ENCODE peak calls at places on chromosomes 7 and 10, in nine cellular contexts. Z, V, Y, M, D, B, H, N and P are unnamed samples.

GRCh38 chr7:7573701-7574100 is 7.0 kb downstream of the MIOS start:
- DNase-seq in H (no peak), Z (no peak), Y (no peak), D (no peak), N (no peak), B (no peak), V (no peak), M (no peak), P (no peak)

GRCh38 chr7:124799448-124799847 is 33.9 kb upstream of the GPR37 start:
- DNase-seq in B (no peak), M (no peak), H (no peak), Y (no peak), Z (no peak), D (no peak), N (no peak), V (no peak), P (no peak)

GRCh38 chr7:94509264-94509878 is at the start of gene CASD1:
- DNase-seq in Y (peak), H (peak), D (peak), B (peak), M (peak), Z (peak), N (peak), V (peak), P (no peak)

GRCh38 chr10:112585052-112585451 is 138.0 kb downstream of the VTI1A start:
- DNase-seq in H (peak), N (no peak), Y (peak), M (peak), Z (peak), B (no peak), D (no peak), V (no peak), P (no peak)

GRCh38 chr10:84340632-84341537 is 12.5 kb downstream of the CCSER2 start:
- DNase-seq in N (no peak), Y (no peak), Z (no peak), V (no peak), D (no peak), B (no peak), H (no peak), M (no peak), P (no peak)

GRCh38 chr7:151207315-151207714 is 3.0 kb downstream of the H2BK1 start:
- DNase-seq in V (no peak), Z (no peak), Y (no peak), H (no peak), B (no peak), N (no peak), M (no peak), D (no peak), P (no peak)

GRCh38 chr7:151168022-151168786 is 710 bp upstream of the GBX1 start:
- DNase-seq in D (peak), N (peak), H (no peak), Y (peak), M (no peak), V (peak), B (peak), Z (peak), P (no peak)

GRCh38 chr10:129881641-129882040 is 82.4 kb downstream of the EBF3 start:
- DNase-seq in D (no peak), N (no peak), M (no peak), H (no peak), Z (no peak), Y (no peak), B (no peak), V (no peak), P (no peak)

GRCh38 chr10:122308487-122309141 is 37.5 kb downstream of the BTBD16 start:
- DNase-seq in V (no peak), M (no peak), B (no peak), Y (no peak), Z (no peak), D (no peak), H (no peak), N (no peak), P (no peak)

GRCh38 chr10:104330168-104331117 is 7.8 kb downstream of the ITPRIP start:
- DNase-seq in N (no peak), D (peak), M (peak), V (no peak), Y (peak), H (peak), Z (no peak), B (no peak), P (peak)

GRCh38 chr10:30986027-30986672 is 45.5 kb downstream of the ZNF438 start:
- DNase-seq in Z (no peak), D (no peak), N (no peak), H (peak), B (no peak), Y (peak), V (no peak), M (peak), P (peak)

GRCh38 chr10:74589226-74589673 is 237.2 kb upstream of the KAT6B start:
- DNase-seq in M (peak), Y (peak), H (peak), N (peak), Z (peak), B (peak), D (peak), V (peak), P (peak)

GRCh38 chr10:97849101-97849490 is 547 bp upstream of the GOLGA7B start:
- DNase-seq in Z (no peak), M (no peak), H (no peak), B (peak), Y (no peak), V (no peak), N (no peak), D (peak), P (no peak)

GRCh38 chr10:68446179-68446578 is 25.6 kb downstream of the DNA2 start:
- DNase-seq in B (no peak), V (no peak), N (no peak), M (no peak), Y (no peak), Z (no peak), D (no peak), H (no peak), P (no peak)

GRCh38 chr10:94225589-94225988 is 137.2 kb downstream of the NOC3L start:
- DNase-seq in H (no peak), B (no peak), Z (peak), V (no peak), D (no peak), N (no peak), Y (peak), M (no peak), P (no peak)

GRCh38 chr7:118158766-118159165 is 25.2 kb upstream of the LSM8 start:
- DNase-seq in V (no peak), D (no peak), Y (peak), M (peak), Z (no peak), B (no peak), H (no peak), N (no peak), P (no peak)

GRCh38 chr7:147547252-147547897 is 1043.2 kb upstream of the C7orf33 start:
- DNase-seq in Y (peak), H (peak), N (peak), B (no peak), M (peak), V (no peak), Z (no peak), D (peak), P (no peak)

GRCh38 chr7:105246195-105247078 is 142.3 kb downstream of the SRPK2 start:
- DNase-seq in Y (no peak), D (no peak), B (no peak), V (no peak), N (no peak), M (no peak), Z (no peak), H (no peak), P (no peak)

GRCh38 chr10:13758302-13758701 is 171.5 kb downstream of the PRPF18 start:
- DNase-seq in Z (no peak), D (no peak), M (peak), V (peak), Y (peak), N (no peak), B (no peak), H (peak), P (no peak)

GRCh38 chr7:116632349-116632748 is 39.6 kb upstream of the MET start:
- DNase-seq in V (no peak), D (no peak), B (no peak), Y (no peak), M (no peak), N (no peak), H (peak), Z (no peak), P (peak)

GRCh38 chr10:112953760-112954159 is 3.7 kb downstream of the TCF7L2 start:
- DNase-seq in V (no peak), H (peak), N (no peak), M (peak), D (peak), B (no peak), Y (peak), Z (no peak), P (no peak)

GRCh38 chr10:77560471-77560870 is 77.1 kb downstream of the KCNMA1 start:
- DNase-seq in V (no peak), B (no peak), N (no peak), H (no peak), D (no peak), Z (no peak), Y (no peak), M (no peak), P (no peak)

GRCh38 chr7:51123322-51124021 is 193.1 kb downstream of the COBL start:
- DNase-seq in Z (peak), N (peak), V (no peak), M (peak), Y (peak), B (no peak), D (no peak), H (peak), P (peak)

GRCh38 chr10:101818119-101818957 is at the start of gene OGA:
- DNase-seq in B (peak), N (peak), H (peak), D (peak), V (peak), Y (peak), M (peak), Z (peak), P (peak)

GRCh38 chr7:28349637-28350036 is 62.7 kb upstream of the CREB5 start:
- DNase-seq in M (no peak), D (no peak), Z (peak), B (no peak), N (no peak), V (no peak), H (peak), Y (peak), P (no peak)

GRCh38 chr10:16491933-16492332 is 29.7 kb downstream of the C1QL3 start:
- DNase-seq in B (no peak), Z (no peak), V (no peak), Y (no peak), N (no peak), H (no peak), M (no peak), D (no peak), P (no peak)

GRCh38 chr7:33842141-33842540 is 63.2 kb upstream of the BMPER start:
- DNase-seq in Y (no peak), D (no peak), M (no peak), H (no peak), B (no peak), Z (no peak), N (no peak), V (no peak), P (no peak)

GRCh38 chr10:4181690-4182089 is 396.7 kb upstream of the KLF6 start:
- DNase-seq in V (no peak), Z (no peak), D (no peak), N (no peak), H (no peak), Y (no peak), B (no peak), M (no peak), P (no peak)

GRCh38 chr7:42671627-42672026 is 240.2 kb downstream of the C7orf25 start:
- DNase-seq in Y (peak), V (no peak), H (peak), D (no peak), N (no peak), M (peak), B (no peak), Z (no peak), P (peak)

GRCh38 chr10:67697646-67698245 is 1.8 kb upstream of the CTNNA3 start:
- DNase-seq in B (peak), N (peak), Y (peak), M (peak), Z (peak), D (peak), V (no peak), H (peak), P (peak)

GRCh38 chr7:41232086-41232485 is 470.8 kb downstream of the INHBA start:
- DNase-seq in Y (peak), D (no peak), N (no peak), H (peak), Z (no peak), M (no peak), B (no peak), V (no peak), P (no peak)

GRCh38 chr7:101860316-101861222 is 43.1 kb downstream of the CUX1 start:
- DNase-seq in Z (no peak), V (no peak), H (no peak), B (no peak), D (no peak), N (no peak), Y (no peak), M (no peak), P (no peak)

GRCh38 chr10:89357096-89357495 is 20.8 kb upstream of the IFIT1B start:
- DNase-seq in M (no peak), D (no peak), Z (no peak), V (no peak), Y (no peak), B (no peak), H (no peak), N (no peak), P (no peak)

GRCh38 chr7:105713488-105714465 is 132.5 kb upstream of the EFCAB10 start:
- DNase-seq in H (no peak), M (peak), D (no peak), Y (peak), Z (no peak), B (no peak), N (peak), V (no peak), P (no peak)

GRCh38 chr7:19772858-19773337 is 519 bp downstream of the TMEM196 start:
- DNase-seq in V (no peak), M (peak), N (peak), H (peak), B (no peak), Z (peak), D (no peak), Y (peak), P (no peak)

DNA sequence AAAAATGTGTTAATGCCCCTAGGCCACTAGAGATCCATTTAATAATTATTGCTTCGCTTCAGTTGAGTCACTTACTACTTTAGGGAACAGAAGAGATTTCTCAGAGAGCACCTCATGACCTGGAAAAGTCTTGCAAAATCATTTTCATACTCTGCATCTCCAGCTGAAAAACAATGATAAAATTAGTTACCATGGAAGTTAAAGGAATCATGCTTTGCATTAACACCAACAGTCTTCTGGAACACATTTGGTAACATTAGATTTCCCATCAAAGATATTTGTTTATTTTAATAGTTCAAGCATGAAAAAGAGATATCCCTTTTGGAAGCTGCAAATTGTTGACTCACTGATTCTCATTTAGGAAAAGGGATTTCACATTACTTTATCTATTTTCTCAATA is 1.8 kb upstream of the STEAP2 start:
- DNase-seq in Z (no peak), H (peak), V (no peak), N (no peak), B (no peak), M (peak), Y (no peak), D (no peak), P (no peak)
- H3K4me3 ChIP-seq in Z (no peak), H (no peak), V (no peak), N (no peak), B (no peak), M (no peak), Y (no peak), D (no peak), P (no peak)

GRCh38 chr10:119518176-119518575 is 24.3 kb downstream of the RGS10 start:
- DNase-seq in H (no peak), D (no peak), M (no peak), Y (no peak), B (no peak), Z (no peak), V (peak), N (no peak), P (no peak)
- H3K4me3 ChIP-seq in H (no peak), D (no peak), M (no peak), Y (no peak), B (peak), Z (no peak), V (no peak), N (no peak), P (no peak)

DNA sequence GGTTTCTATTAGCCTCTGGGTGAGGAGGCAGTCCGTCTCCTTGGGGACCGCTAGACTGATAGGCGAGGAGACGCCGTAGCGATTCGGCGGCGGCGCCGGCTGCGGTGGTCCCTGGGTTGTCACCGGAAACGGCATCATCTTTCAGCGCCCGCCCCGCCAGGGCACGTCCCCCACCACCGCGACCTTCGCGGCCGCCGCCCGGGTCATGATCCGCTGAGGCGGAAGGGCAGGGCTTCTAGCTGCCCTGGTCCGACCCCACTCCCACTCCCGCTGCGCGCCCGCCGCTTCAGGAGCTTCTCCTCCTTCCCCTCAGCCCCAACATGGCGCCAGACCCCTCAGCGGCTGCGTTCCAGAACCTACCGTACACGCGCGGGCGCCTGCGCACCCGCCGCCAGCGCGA is at the start of gene PAPOLB:
- DNase-seq in B (no peak), V (no peak), H (no peak), Z (no peak), N (no peak), D (no peak), Y (no peak), M (no peak), P (no peak)
- H3K4me3 ChIP-seq in B (no peak), V (no peak), H (peak), Z (no peak), N (no peak), D (no peak), Y (peak), M (peak), P (peak)

DNA sequence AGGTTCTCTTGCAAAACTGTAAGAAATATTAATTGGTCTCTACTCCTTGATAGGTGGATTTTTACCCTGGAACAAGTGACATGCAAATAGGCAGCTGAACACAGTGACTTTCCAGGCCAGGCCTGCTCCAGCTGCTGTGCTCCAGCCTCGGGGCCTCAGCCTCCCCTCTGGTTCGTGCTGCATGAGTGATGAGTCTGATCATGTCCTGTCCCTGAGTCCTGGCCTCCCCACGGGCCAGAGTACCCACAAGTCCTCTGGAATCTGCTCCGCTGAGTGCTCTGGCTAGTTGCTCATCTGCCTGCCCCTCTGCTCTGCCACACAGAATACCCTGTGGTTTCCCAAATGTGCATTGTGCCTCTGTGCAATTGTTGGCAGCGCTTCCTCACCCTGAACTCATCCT is 80.1 kb upstream of the PDZD8 start:
- DNase-seq in M (no peak), B (no peak), D (no peak), H (no peak), V (no peak), N (no peak), Y (no peak), Z (no peak), P (no peak)
- H3K4me3 ChIP-seq in M (no peak), B (no peak), D (no peak), H (no peak), V (no peak), N (no peak), Y (no peak), Z (no peak), P (no peak)

GRCh38 chr7:90458104-90458503 is 11.3 kb upstream of the PTTG1IP2 start:
- DNase-seq in D (no peak), M (no peak), V (no peak), Y (no peak), B (no peak), H (no peak), N (no peak), Z (no peak), P (no peak)

GRCh38 chr7:90459888-90460287 is 9.6 kb upstream of the PTTG1IP2 start:
- DNase-seq in V (no peak), B (no peak), Z (peak), M (peak), Y (peak), H (no peak), N (no peak), D (no peak), P (no peak)

GRCh38 chr7:90453259-90453891 is 16.1 kb upstream of the PTTG1IP2 start:
- DNase-seq in Z (no peak), Y (no peak), V (no peak), N (no peak), B (no peak), H (no peak), M (no peak), D (no peak), P (no peak)

GRCh38 chr7:90453931-90454330 is 15.5 kb upstream of the PTTG1IP2 start:
- DNase-seq in B (no peak), Z (no peak), M (no peak), V (no peak), D (no peak), N (no peak), Y (no peak), H (no peak), P (no peak)

GRCh38 chr7:90455163-90456030 is 14.0 kb upstream of the PTTG1IP2 start:
- DNase-seq in Z (peak), D (peak), M (peak), B (peak), H (peak), N (no peak), V (peak), Y (peak), P (no peak)
- H3K4me3 ChIP-seq in Z (no peak), D (no peak), M (peak), B (peak), H (peak), N (no peak), V (no peak), Y (no peak), P (peak)

DNA sequence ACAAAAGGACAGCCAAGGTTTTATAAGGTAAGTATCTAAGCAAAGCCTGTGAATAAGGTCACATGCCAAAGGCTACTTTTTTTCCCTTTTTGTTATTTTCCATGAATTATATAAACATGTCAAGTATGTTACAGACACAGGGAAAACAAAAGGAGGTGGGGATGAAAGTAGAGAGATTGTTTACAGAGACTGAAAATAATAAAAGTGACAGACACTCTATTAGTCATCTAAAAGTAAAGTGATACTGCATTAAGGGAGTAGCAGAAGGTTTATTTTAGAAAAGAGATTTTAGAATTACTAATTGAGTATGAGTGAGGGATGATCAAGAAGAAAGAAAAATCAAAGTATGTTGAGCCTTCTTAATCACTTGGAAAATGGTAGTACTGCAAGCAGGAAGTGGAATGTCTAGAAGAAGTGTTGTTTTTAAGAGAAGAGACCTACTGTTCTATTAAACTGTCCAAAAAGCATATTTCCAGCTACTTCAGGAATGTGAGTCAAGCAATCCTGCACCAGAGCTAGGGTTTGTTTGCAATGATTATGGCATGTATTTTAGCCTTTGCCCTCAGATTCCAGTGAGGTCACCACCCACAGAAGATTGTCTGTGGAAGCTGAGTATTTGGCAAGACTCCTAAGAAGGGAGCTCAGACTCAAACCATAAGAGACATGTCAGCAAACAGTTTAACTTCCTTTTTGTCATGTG is 177.9 kb upstream of the PLXDC2 start:
- DNase-seq in Z (peak), V (no peak), H (peak), N (no peak), D (peak), Y (peak), B (no peak), M (peak), P (peak)
- H3K4me3 ChIP-seq in Z (peak), V (no peak), H (peak), N (no peak), D (no peak), Y (peak), B (no peak), M (peak), P (no peak)

GRCh38 chr7:1152492-1152891 is 7.5 kb downstream of the ZFAND2A start:
- DNase-seq in B (no peak), Y (no peak), D (no peak), M (no peak), H (no peak), V (no peak), Z (no peak), N (no peak), P (no peak)
- H3K4me3 ChIP-seq in B (no peak), Y (no peak), D (no peak), M (no peak), H (no peak), V (no peak), Z (no peak), N (no peak), P (no peak)